ENCODE peak calls at places on chromosomes 16 and 17, in ten cellular contexts. R is lower lobe of right lung; Y is activated CD8-positive, alpha-beta T cell treated with anti-CD3 and anti-CD28 coated beads for 36 hours; F is mesothelial cell of epicardium; W is esophagus squamous epithelium; Q is endothelial cell; Z is AG04450; I is GM23338; L is stomach; A is GM10248. O is an unnamed sample.

GRCh38 chr17:35766903-35767510 is 6.3 kb downstream of the C17orf50 start:
- DNase-seq in R (no peak), Q (peak; percentile 54), Z (no peak), L (peak; percentile 59), W (no peak), Y (peak; percentile 44), A (peak; percentile 60), I (no peak), F (no peak), O (no peak)

GRCh38 chr17:73315481-73315880 is 3.7 kb upstream of the CDC42EP4 start:
- DNase-seq in Z (no peak), F (no peak), I (no peak), A (no peak), W (no peak), Y (no peak), Q (no peak), L (no peak), R (no peak), O (no peak)

GRCh38 chr16:88770459-88771293 is 14.3 kb downstream of the PIEZO1 start:
- DNase-seq in W (no peak), I (peak; percentile 70), L (peak; percentile 40), R (peak; percentile 87), Y (peak; percentile 78), F (no peak), Z (peak; percentile 63), Q (no peak), A (no peak), O (peak; percentile 43)

GRCh38 chr17:4534515-4534914 is 20.7 kb downstream of the MYBBP1A start:
- DNase-seq in Z (no peak), I (no peak), Y (no peak), L (no peak), A (no peak), R (no peak), Q (no peak), F (no peak), W (no peak), O (no peak)

GRCh38 chr17:4908711-4909496 is 6.0 kb upstream of the CHRNE start:
- DNase-seq in R (peak; percentile 92), Z (peak; percentile 85), F (no peak), I (peak; percentile 96), W (no peak), Q (peak; percentile 88), A (peak; percentile 87), L (peak; percentile 92), Y (peak; percentile 88), O (peak; percentile 61)

GRCh38 chr16:31893824-31894223 is 20.2 kb downstream of the ZNF267 start:
- DNase-seq in Z (no peak), R (no peak), L (no peak), F (no peak), I (no peak), Q (no peak), A (no peak), W (no peak), Y (no peak), O (no peak)

GRCh38 chr17:45313927-45314760 is 2.7 kb downstream of the MAP3K14 start:
- DNase-seq in W (no peak), Q (no peak), F (no peak), R (no peak), L (no peak), A (no peak), I (no peak), Y (no peak), Z (no peak), O (no peak)

GRCh38 chr17:34797724-34798123 is 163.5 kb downstream of the CCT6B start:
- DNase-seq in Z (no peak), W (no peak), R (no peak), L (no peak), F (peak; percentile 65), A (peak; percentile 47), I (peak; percentile 91), Y (peak; percentile 50), Q (peak; percentile 75), O (no peak)

GRCh38 chr16:83653785-83654184 is 154.0 kb upstream of the HSBP1 start:
- DNase-seq in I (no peak), W (no peak), Q (no peak), Y (no peak), R (no peak), Z (no peak), A (no peak), F (no peak), L (no peak), O (no peak)

GRCh38 chr16:84088695-84089395 is 27.9 kb downstream of the MBTPS1 start:
- DNase-seq in L (peak; percentile 44), A (peak; percentile 77), Y (peak; percentile 80), F (no peak), Q (no peak), R (no peak), W (no peak), I (no peak), Z (no peak), O (peak; percentile 35)

GRCh38 chr16:2092866-2093265 is 42.8 kb downstream of the PKD1 start:
- DNase-seq in Y (no peak), L (no peak), A (no peak), Z (no peak), W (no peak), R (no peak), I (no peak), F (no peak), Q (no peak), O (no peak)

GRCh38 chr16:2090481-2090797 is 42.7 kb downstream of the TSC2 start:
- DNase-seq in A (no peak), L (peak; percentile 57), Q (no peak), Z (no peak), F (no peak), W (no peak), R (no peak), Y (no peak), I (no peak), O (no peak)

GRCh38 chr16:2089676-2090480 is 42.1 kb downstream of the TSC2 start:
- DNase-seq in W (no peak), Z (no peak), A (no peak), I (no peak), L (no peak), Q (no peak), Y (no peak), F (no peak), R (no peak), O (no peak)

GRCh38 chr16:2091722-2092620 is 43.7 kb downstream of the PKD1 start:
- DNase-seq in Q (no peak), Z (no peak), F (no peak), Y (no peak), I (peak; percentile 52), L (peak; percentile 55), R (no peak), A (no peak), W (no peak), O (no peak)

DNA sequence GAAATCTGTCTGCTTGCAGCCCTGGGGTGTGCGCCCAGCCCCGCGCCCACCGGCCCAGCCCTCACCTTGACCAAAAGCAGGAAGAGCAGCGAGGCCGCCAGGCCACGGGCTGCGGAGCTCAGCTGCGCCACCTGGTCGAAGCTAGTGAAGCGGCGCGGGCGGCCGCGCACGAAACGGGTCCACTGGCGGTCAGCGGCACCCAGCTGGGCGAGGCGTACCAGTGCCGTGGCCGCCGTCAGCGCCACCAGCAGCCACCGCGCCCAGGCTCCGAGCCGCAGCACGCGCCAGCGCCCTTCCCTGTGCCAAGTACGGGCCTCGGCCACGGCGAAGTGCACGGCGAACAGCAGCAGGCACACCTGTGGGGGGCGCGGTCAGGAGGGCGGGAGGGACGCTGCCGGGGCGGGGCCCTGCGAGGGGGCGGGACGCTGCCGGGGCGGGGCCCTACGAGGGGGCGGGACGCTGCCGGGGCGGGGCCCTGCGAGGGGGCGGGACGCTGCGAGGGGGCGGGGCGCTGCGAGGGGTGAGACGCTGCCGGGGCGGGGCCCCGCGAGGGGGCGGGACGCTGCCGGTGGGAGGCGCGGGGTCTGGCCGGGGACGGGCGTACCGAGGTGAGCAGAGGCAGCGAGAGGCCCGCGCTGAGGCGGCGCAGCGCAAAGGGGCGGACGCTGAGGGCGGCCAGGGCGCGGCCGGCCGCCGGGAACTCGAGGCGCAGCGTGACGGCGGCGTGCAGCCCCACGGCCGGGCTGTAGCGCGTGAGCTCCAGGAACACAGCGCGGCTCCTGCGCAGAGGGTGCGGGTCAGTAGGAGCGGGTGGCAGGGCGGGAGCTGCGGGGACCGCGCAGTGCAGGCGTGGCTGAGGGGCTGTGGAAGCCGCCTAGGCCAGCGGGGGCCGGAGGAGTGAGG is 43.3 kb downstream of the TSC2 start:
- DNase-seq in L (peak; percentile 94), Z (no peak), A (peak; percentile 81), W (no peak), R (peak; percentile 87), Y (no peak), Q (peak; percentile 89), I (peak; percentile 88), F (peak; percentile 87), O (no peak)
- TF ChIP-seq CTCF in L (no peak), Z (no peak), A (no peak), W (peak; percentile 37), R (peak; percentile 42), Y (no peak), Q (peak; percentile 13), I (peak; percentile 62), F (no peak), O (no peak)

GRCh38 chr17:70654706-70655105 is 485.4 kb downstream of the KCNJ2 start:
- DNase-seq in Y (no peak), A (no peak), F (no peak), Z (no peak), R (no peak), Q (no peak), I (no peak), W (no peak), L (no peak), O (no peak)
- TF ChIP-seq CTCF in Y (no peak), A (no peak), F (no peak), Z (no peak), R (no peak), Q (no peak), I (no peak), W (no peak), L (no peak), O (no peak)

DNA sequence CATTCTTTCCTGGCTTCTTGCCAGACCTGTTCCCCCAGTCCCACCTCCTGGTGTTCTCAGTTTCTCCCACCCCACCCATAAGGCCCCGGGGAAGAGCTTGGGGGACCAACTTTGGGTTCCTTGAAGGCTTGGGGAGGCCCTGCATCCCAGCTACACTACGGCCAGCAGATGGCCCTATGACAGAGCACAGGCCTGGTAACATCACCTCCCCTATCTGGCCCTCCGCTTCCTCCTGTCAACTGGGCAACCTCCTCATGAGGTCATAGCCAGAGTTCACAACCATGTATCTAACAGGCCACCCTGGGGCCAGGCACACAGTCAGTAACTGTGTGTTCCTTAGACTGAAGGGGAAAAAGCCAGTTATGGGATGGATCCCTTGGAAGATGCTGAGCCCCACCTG is 31.4 kb downstream of the MYO15A start:
- DNase-seq in F (no peak), Y (no peak), Z (no peak), L (no peak), W (no peak), Q (no peak), A (peak; percentile 65), I (peak; percentile 57), R (no peak), O (no peak)
- TF ChIP-seq CTCF in F (no peak), Y (no peak), Z (peak; percentile 44), L (no peak), W (no peak), Q (no peak), A (peak; percentile 45), I (peak; percentile 73), R (no peak), O (no peak)

DNA sequence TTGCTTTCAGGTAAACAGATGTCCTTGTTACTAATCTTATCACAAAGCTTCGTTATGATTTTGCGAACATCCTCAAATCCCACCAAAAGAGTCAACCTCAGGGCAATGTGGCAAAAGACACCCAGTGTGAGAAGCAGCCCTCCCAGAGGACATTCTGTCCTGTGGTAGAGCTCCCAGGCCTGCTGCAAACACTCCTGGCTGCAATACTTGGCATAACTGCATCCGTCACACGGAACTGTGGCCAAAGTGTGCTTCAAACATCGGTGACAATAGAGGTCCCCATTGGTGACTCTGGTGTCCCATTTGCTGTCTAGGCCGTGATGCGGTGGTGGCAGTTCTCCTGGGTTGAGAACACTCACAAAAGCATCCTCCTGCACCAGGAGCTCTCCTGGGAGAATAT is 29.5 kb downstream of the SMYD4 start:
- DNase-seq in I (no peak), Y (no peak), A (no peak), Z (no peak), F (no peak), L (no peak), Q (no peak), W (no peak), R (no peak), O (no peak)
- TF ChIP-seq CTCF in I (no peak), Y (no peak), A (no peak), Z (no peak), F (no peak), L (no peak), Q (no peak), W (no peak), R (no peak), O (no peak)

O was measured in activated B cell treated with CpG ODN at 0.5 μM for 24 hours.